ENCODE peak calls at places on chromosomes 12 and 14, in eight cellular contexts. N is SK-MEL-5; X is NCI-H1092; Z is central memory CD8-positive, alpha-beta T cell; P is COR-L47; S is lower lobe of right lung; M is cardiac muscle cell; Y is Calu3. G is an unnamed sample.

GRCh38 chr12:127559349-127560040 is 707.5 kb upstream of the TMEM132C start:
- DNase-seq in N (peak), X (peak), Z (no peak), P (peak), S (no peak), M (peak), Y (no peak), G (peak)

GRCh38 chr12:53659011-53659551 is 16.8 kb downstream of the ATP5MC2 start:
- DNase-seq in N (peak), X (peak), Z (no peak), P (peak), S (no peak), M (peak), Y (peak), G (no peak)

GRCh38 chr14:69755299-69755698 is 11.6 kb upstream of the SRSF5 start:
- DNase-seq in N (peak), X (no peak), Z (no peak), P (no peak), S (no peak), M (no peak), Y (no peak), G (no peak)

GRCh38 chr14:90827919-90828610 is 11.8 kb upstream of the TTC7B start:
- DNase-seq in N (peak), X (peak), Z (peak), P (peak), S (peak), M (peak), Y (peak), G (peak)

GRCh38 chr14:74511966-74512365 is 18.4 kb downstream of the ISCA2 start:
- DNase-seq in N (no peak), X (no peak), Z (no peak), P (no peak), S (peak), M (no peak), Y (no peak), G (no peak)

GRCh38 chr14:68231832-68232642 is 412.5 kb downstream of the RAD51B start:
- DNase-seq in N (no peak), X (no peak), Z (no peak), P (no peak), S (no peak), M (peak), Y (no peak), G (no peak)

GRCh38 chr14:31945074-31945613 is 132.0 kb upstream of the ARHGAP5 start:
- DNase-seq in N (no peak), X (no peak), Z (no peak), P (peak), S (no peak), M (no peak), Y (peak), G (no peak)

GRCh38 chr12:19245656-19246055 is 116.1 kb downstream of the PLEKHA5 start:
- DNase-seq in N (no peak), X (no peak), Z (no peak), P (no peak), S (no peak), M (peak), Y (no peak), G (no peak)

GRCh38 chr12:112855375-112855774 is 51.4 kb upstream of the OAS1 start:
- DNase-seq in N (peak), X (no peak), Z (no peak), P (no peak), S (no peak), M (no peak), Y (peak), G (peak)

GRCh38 chr14:68527329-68527851 is 265.5 kb downstream of the ZFP36L1 start:
- DNase-seq in N (no peak), X (no peak), Z (no peak), P (no peak), S (no peak), M (no peak), Y (peak), G (no peak)

GRCh38 chr12:47186246-47186645 is 106.5 kb upstream of the AMIGO2 start:
- DNase-seq in N (no peak), X (no peak), Z (no peak), P (no peak), S (no peak), M (no peak), Y (no peak), G (no peak)

GRCh38 chr12:114445401-114446323 is 39.7 kb upstream of the TBX5 start:
- DNase-seq in N (no peak), X (no peak), Z (no peak), P (no peak), S (no peak), M (no peak), Y (no peak), G (no peak)

GRCh38 chr14:89444536-89445125 is 27.6 kb upstream of the FOXN3 start:
- DNase-seq in N (no peak), X (no peak), Z (no peak), P (no peak), S (no peak), M (peak), Y (no peak), G (no peak)

G was measured in HEK293T.